ENCODE peak calls at places on chromosomes 4 and X, in eight cellular contexts. E is HCT116, V is astrocyte, X is IMR-90, H is adipocyte, L is fibroblast of lung, W is mesendoderm, R is neuronal stem cell. J is an unnamed sample.

GRCh38 chrX:130094712-130095111 is 15.6 kb downstream of the ELF4 start:
- DNase-seq in E (no peak), V (no peak), X (no peak), H (no peak), L (no peak), W (no peak), R (no peak), J (no peak)

GRCh38 chr4:153788064-153788418 is 842 bp downstream of the SFRP2 start:
- DNase-seq in E (no peak), V (no peak), X (no peak), H (no peak), L (no peak), W (peak; percentile 40), R (no peak), J (peak; percentile 46)

GRCh38 chr4:151434183-151434860 is 25.3 kb downstream of the FHIP1A start:
- DNase-seq in E (no peak), V (peak; percentile 79), X (peak; percentile 19), H (peak; percentile 65), L (peak; percentile 84), W (no peak), R (no peak), J (no peak)

GRCh38 chrX:150326843-150327242 is 36.3 kb upstream of the MAMLD1 start:
- DNase-seq in E (no peak), V (no peak), X (peak; percentile 7), H (no peak), L (no peak), W (no peak), R (no peak), J (no peak)

GRCh38 chr4:185587444-185588161 is 52.3 kb upstream of the PDLIM3 start:
- DNase-seq in E (no peak), V (no peak), X (peak; percentile 68), H (no peak), L (no peak), W (peak; percentile 67), R (no peak), J (peak; percentile 66)

GRCh38 chrX:22950278-22951266 is 49.2 kb upstream of the DDX53 start:
- DNase-seq in E (no peak), V (peak; percentile 91), X (peak; percentile 89), H (peak; percentile 65), L (peak; percentile 91), W (no peak), R (no peak), J (no peak)

GRCh38 chrX:107716045-107716684 is 59.4 kb downstream of the TSC22D3 start:
- DNase-seq in E (no peak), V (peak; percentile 20), X (peak; percentile 21), H (peak; percentile 34), L (peak; percentile 49), W (peak; percentile 85), R (peak; percentile 26), J (peak; percentile 82)

GRCh38 chr4:151798678-151799416 is 38.0 kb upstream of the GATB start:
- DNase-seq in E (no peak), V (no peak), X (no peak), H (no peak), L (peak; percentile 24), W (peak; percentile 73), R (no peak), J (no peak)

GRCh38 chr4:6085943-6086628 is 67.9 kb upstream of the C4orf50 start:
- DNase-seq in E (no peak), V (no peak), X (no peak), H (no peak), L (no peak), W (no peak), R (no peak), J (no peak)

GRCh38 chr4:4502694-4503311 is 39.0 kb downstream of the STX18 start:
- DNase-seq in E (no peak), V (peak; percentile 72), X (peak; percentile 79), H (no peak), L (peak; percentile 77), W (peak; percentile 15), R (no peak), J (peak; percentile 18)

GRCh38 chr4:88900432-88900831 is 156.6 kb downstream of the FAM13A start:
- DNase-seq in E (no peak), V (peak; percentile 76), X (peak; percentile 81), H (peak; percentile 45), L (peak; percentile 85), W (no peak), R (no peak), J (no peak)

GRCh38 chrX:124042042-124042441 is 80.5 kb downstream of the STAG2 start:
- DNase-seq in E (no peak), V (no peak), X (peak; percentile 1), H (no peak), L (no peak), W (no peak), R (no peak), J (no peak)

GRCh38 chr4:176001171-176002006 is 64.3 kb upstream of the WDR17 start:
- DNase-seq in E (peak; percentile 15), V (peak; percentile 38), X (peak; percentile 0), H (peak; percentile 51), L (peak; percentile 57), W (peak; percentile 95), R (peak; percentile 64), J (peak; percentile 81)

GRCh38 chrX:153318811-153319210 is 2.8 kb downstream of the PNMA6F start:
- DNase-seq in E (no peak), V (no peak), X (no peak), H (no peak), L (no peak), W (no peak), R (no peak), J (no peak)

GRCh38 chrX:9845574-9845948 is 59.3 kb downstream of the SHROOM2 start:
- DNase-seq in E (no peak), V (no peak), X (peak; percentile 29), H (peak; percentile 49), L (no peak), W (no peak), R (no peak), J (no peak)

GRCh38 chrX:78029663-78030062 is 60.2 kb upstream of the PGAM4 start:
- DNase-seq in E (no peak), V (peak; percentile 1), X (peak; percentile 33), H (peak; percentile 64), L (peak; percentile 6), W (peak; percentile 18), R (peak; percentile 0), J (peak; percentile 17)

GRCh38 chr4:25320374-25321172 is 8.0 kb downstream of the ZCCHC4 start:
- DNase-seq in E (no peak), V (peak; percentile 85), X (peak; percentile 92), H (peak; percentile 64), L (peak; percentile 87), W (no peak), R (no peak), J (no peak)

GRCh38 chr4:75916091-75916661 is 13.9 kb upstream of the PPEF2 start:
- DNase-seq in E (peak; percentile 13), V (peak; percentile 37), X (peak; percentile 89), H (peak; percentile 75), L (peak; percentile 57), W (peak; percentile 18), R (peak; percentile 21), J (peak; percentile 49)

GRCh38 chr4:120838784-120839183 is 83.7 kb downstream of the PRDM5 start:
- DNase-seq in E (no peak), V (no peak), X (no peak), H (no peak), L (no peak), W (no peak), R (no peak), J (no peak)

GRCh38 chrX:69197690-69198089 is 32.4 kb upstream of the PJA1 start:
- DNase-seq in E (no peak), V (no peak), X (no peak), H (no peak), L (no peak), W (no peak), R (no peak), J (no peak)

GRCh38 chrX:74420194-74421035 is 878 bp upstream of the SLC16A2 start:
- DNase-seq in E (no peak), V (peak; percentile 54), X (peak; percentile 48), H (peak; percentile 74), L (peak; percentile 70), W (peak; percentile 85), R (peak; percentile 48), J (peak; percentile 78)

GRCh38 chr4:114563536-114564315 is 34.9 kb upstream of the UGT8 start:
- DNase-seq in E (no peak), V (peak; percentile 68), X (no peak), H (peak; percentile 0), L (peak; percentile 77), W (peak; percentile 70), R (no peak), J (no peak)

GRCh38 chrX:41116948-41117347 is 31.7 kb downstream of the USP9X start:
- DNase-seq in E (no peak), V (no peak), X (no peak), H (no peak), L (no peak), W (no peak), R (no peak), J (no peak)

GRCh38 chrX:112120737-112121136 is 38.2 kb upstream of the TRPC5 start:
- DNase-seq in E (no peak), V (peak; percentile 1), X (peak; percentile 43), H (peak; percentile 2), L (peak; percentile 5), W (no peak), R (no peak), J (no peak)

GRCh38 chrX:110001702-110002299 is 1.1 kb upstream of the TMEM164 start:
- DNase-seq in E (no peak), V (no peak), X (no peak), H (no peak), L (no peak), W (no peak), R (no peak), J (no peak)
- H3K4me3 ChIP-seq in E (peak overlapping the region; percentile 62), V (peak overlapping the region; percentile 57), X (peak overlapping the region; percentile 95), H (peak overlapping the region; percentile 74), L (no peak overlapping the region), W (no peak overlapping the region), R (peak overlapping the region; percentile 62), J (peak overlapping the region; percentile 63)

GRCh38 chr4:132124624-132124974 is 1024.5 kb upstream of the PCDH10 start:
- DNase-seq in E (no peak), V (no peak), X (no peak), H (no peak), L (no peak), W (no peak), R (no peak), J (no peak)
- H3K9ac ChIP-seq in E (no peak overlapping the region), V (no peak overlapping the region), X (no peak overlapping the region), H (no peak overlapping the region), L (no peak overlapping the region), W (no peak overlapping the region), R (no peak overlapping the region), J (no peak overlapping the region)

DNA sequence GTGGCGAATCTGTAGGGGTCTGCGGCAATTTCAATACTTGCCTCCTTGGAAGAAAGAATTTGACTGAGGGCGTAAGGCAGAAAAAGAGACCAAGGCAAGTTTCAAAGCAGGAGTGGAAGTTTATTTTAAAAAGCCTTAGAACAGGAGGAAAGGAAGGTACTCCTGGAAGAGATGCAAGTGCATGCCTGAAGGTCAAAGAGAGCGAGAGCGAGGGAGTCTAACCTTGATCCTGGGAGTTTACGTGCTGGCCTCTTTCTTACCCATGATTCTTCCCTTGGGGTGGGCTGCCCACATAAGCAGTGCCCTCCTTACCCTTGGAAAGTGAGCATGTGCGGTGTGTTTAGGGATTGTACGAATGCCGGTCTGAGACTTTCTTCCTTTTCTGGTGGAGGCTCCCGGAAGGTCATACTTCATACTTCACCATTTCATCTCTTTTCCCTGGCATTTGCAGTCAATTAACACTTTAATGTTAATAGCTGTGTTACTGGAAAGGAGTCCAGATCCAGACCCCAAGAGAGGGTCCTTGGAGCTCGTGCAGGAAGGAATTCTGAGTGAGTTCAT is 40.0 kb downstream of the ARSD start:
- DNase-seq in E (no peak), V (no peak), X (no peak), H (peak; percentile 23), L (no peak), W (no peak), R (no peak), J (no peak)
- H3K4me3 ChIP-seq in E (no peak overlapping the region), V (peak overlapping the region; percentile 39), X (peak overlapping the region; percentile 49), H (peak overlapping the region; percentile 80), L (peak overlapping the region; percentile 43), W (no peak overlapping the region), R (no peak overlapping the region), J (no peak overlapping the region)

GRCh38 chr4:27084685-27085356 is 224.2 kb downstream of the STIM2 start:
- DNase-seq in E (no peak), V (peak; percentile 6), X (peak; percentile 2), H (peak; percentile 13), L (peak; percentile 16), W (peak; percentile 87), R (peak; percentile 49), J (peak; percentile 81)
- H3K9ac ChIP-seq in E (no peak overlapping the region), V (no peak overlapping the region), X (no peak overlapping the region), H (peak overlapping the region; percentile 2), L (no peak overlapping the region), W (no peak overlapping the region), R (no peak overlapping the region), J (no peak overlapping the region)